ENCODE peak calls at places on chromosomes 11 and 22, in six cellular contexts. One of them, this sample, is unnamed.

GRCh38 chr11:88402192-88402715 is 64.7 kb upstream of the CTSC start:
- DNase-seq in upper lobe of right lung: no peak
- DNase-seq in AG04450: peak; percentile 82
- DNase-seq in dorsolateral prefrontal cortex: no peak
- DNase-seq in right cardiac atrium: no peak
- DNase-seq in GM23248: peak; percentile 84
- DNase-seq in this sample: no peak

GRCh38 chr11:113533425-113533698 is 58.2 kb upstream of the DRD2 start:
- DNase-seq in upper lobe of right lung: no peak
- DNase-seq in AG04450: no peak
- DNase-seq in dorsolateral prefrontal cortex: no peak
- DNase-seq in right cardiac atrium: no peak
- DNase-seq in GM23248: no peak
- DNase-seq in this sample: no peak

GRCh38 chr22:42388130-42388797 is 43.9 kb downstream of the NFAM1 start:
- DNase-seq in upper lobe of right lung: no peak
- DNase-seq in AG04450: no peak
- DNase-seq in dorsolateral prefrontal cortex: peak; percentile 89
- DNase-seq in right cardiac atrium: no peak
- DNase-seq in GM23248: peak; percentile 25
- DNase-seq in this sample: no peak

GRCh38 chr11:35324981-35325380 is 94.4 kb downstream of the SLC1A2 start:
- DNase-seq in upper lobe of right lung: no peak
- DNase-seq in AG04450: no peak
- DNase-seq in dorsolateral prefrontal cortex: no peak
- DNase-seq in right cardiac atrium: no peak
- DNase-seq in GM23248: peak; percentile 64
- DNase-seq in this sample: no peak

GRCh38 chr11:33802414-33802950 is 28.2 kb upstream of the FBXO3 start:
- DNase-seq in upper lobe of right lung: no peak
- DNase-seq in AG04450: peak; percentile 67
- DNase-seq in dorsolateral prefrontal cortex: peak; percentile 66
- DNase-seq in right cardiac atrium: peak; percentile 69
- DNase-seq in GM23248: peak; percentile 93
- DNase-seq in this sample: no peak

GRCh38 chr11:129247129-129247528 is 55.0 kb upstream of the ARHGAP32 start:
- DNase-seq in upper lobe of right lung: no peak
- DNase-seq in AG04450: no peak
- DNase-seq in dorsolateral prefrontal cortex: no peak
- DNase-seq in right cardiac atrium: no peak
- DNase-seq in GM23248: peak; percentile 60
- DNase-seq in this sample: peak; percentile 8

GRCh38 chr11:123880912-123881311 is 4.6 kb downstream of the TMEM225 start:
- DNase-seq in upper lobe of right lung: no peak
- DNase-seq in AG04450: no peak
- DNase-seq in dorsolateral prefrontal cortex: no peak
- DNase-seq in right cardiac atrium: no peak
- DNase-seq in GM23248: no peak
- DNase-seq in this sample: no peak

GRCh38 chr11:1128333-1129142 is 29.2 kb upstream of the MUC5AC start:
- DNase-seq in upper lobe of right lung: peak; percentile 60
- DNase-seq in AG04450: no peak
- DNase-seq in dorsolateral prefrontal cortex: peak; percentile 14
- DNase-seq in right cardiac atrium: peak; percentile 42
- DNase-seq in GM23248: no peak
- DNase-seq in this sample: no peak

GRCh38 chr11:76275446-76275845 is 69.1 kb upstream of the WNT11 start:
- DNase-seq in upper lobe of right lung: no peak
- DNase-seq in AG04450: no peak
- DNase-seq in dorsolateral prefrontal cortex: no peak
- DNase-seq in right cardiac atrium: no peak
- DNase-seq in GM23248: no peak
- DNase-seq in this sample: no peak

GRCh38 chr11:5624489-5625278 is at the start of gene TRIM34:
- DNase-seq in upper lobe of right lung: no peak
- DNase-seq in AG04450: no peak
- DNase-seq in dorsolateral prefrontal cortex: no peak
- DNase-seq in right cardiac atrium: no peak
- DNase-seq in GM23248: peak; percentile 85
- DNase-seq in this sample: peak; percentile 77

GRCh38 chr11:130449246-130449990 is 973 bp downstream of the ADAMTS15 start:
- DNase-seq in upper lobe of right lung: peak; percentile 69
- DNase-seq in AG04450: no peak
- DNase-seq in dorsolateral prefrontal cortex: no peak
- DNase-seq in right cardiac atrium: peak; percentile 73
- DNase-seq in GM23248: peak; percentile 30
- DNase-seq in this sample: no peak

GRCh38 chr11:132043714-132044113 is 673.3 kb downstream of the NTM start:
- DNase-seq in upper lobe of right lung: no peak
- DNase-seq in AG04450: no peak
- DNase-seq in dorsolateral prefrontal cortex: no peak
- DNase-seq in right cardiac atrium: no peak
- DNase-seq in GM23248: no peak
- DNase-seq in this sample: no peak

GRCh38 chr11:74288161-74288560 is 23.3 kb downstream of the P4HA3 start:
- DNase-seq in upper lobe of right lung: no peak
- DNase-seq in AG04450: peak; percentile 85
- DNase-seq in dorsolateral prefrontal cortex: no peak
- DNase-seq in right cardiac atrium: no peak
- DNase-seq in GM23248: peak; percentile 97
- DNase-seq in this sample: no peak

GRCh38 chr22:17101475-17102296 is 16.9 kb downstream of the IL17RA start:
- DNase-seq in upper lobe of right lung: peak; percentile 78
- DNase-seq in AG04450: no peak
- DNase-seq in dorsolateral prefrontal cortex: no peak
- DNase-seq in right cardiac atrium: no peak
- DNase-seq in GM23248: no peak
- DNase-seq in this sample: no peak

GRCh38 chr11:66438009-66438503 is 592 bp downstream of the MRPL11 start:
- DNase-seq in upper lobe of right lung: no peak
- DNase-seq in AG04450: no peak
- DNase-seq in dorsolateral prefrontal cortex: no peak
- DNase-seq in right cardiac atrium: no peak
- DNase-seq in GM23248: no peak
- DNase-seq in this sample: no peak

GRCh38 chr11:1010006-1010405 is 26.5 kb downstream of the MUC6 start:
- DNase-seq in upper lobe of right lung: no peak
- DNase-seq in AG04450: no peak
- DNase-seq in dorsolateral prefrontal cortex: no peak
- DNase-seq in right cardiac atrium: no peak
- DNase-seq in GM23248: no peak
- DNase-seq in this sample: no peak

GRCh38 chr22:24697671-24698082 is 76.8 kb downstream of the PIWIL3 start:
- DNase-seq in upper lobe of right lung: peak; percentile 87
- DNase-seq in AG04450: no peak
- DNase-seq in dorsolateral prefrontal cortex: no peak
- DNase-seq in right cardiac atrium: peak; percentile 78
- DNase-seq in GM23248: no peak
- DNase-seq in this sample: no peak

GRCh38 chr11:113363996-113364641 is 23.5 kb upstream of the ANKK1 start:
- DNase-seq in upper lobe of right lung: no peak
- DNase-seq in AG04450: no peak
- DNase-seq in dorsolateral prefrontal cortex: no peak
- DNase-seq in right cardiac atrium: no peak
- DNase-seq in GM23248: no peak
- DNase-seq in this sample: no peak

GRCh38 chr22:37079158-37079557 is 27.6 kb downstream of the KCTD17 start:
- DNase-seq in upper lobe of right lung: no peak
- DNase-seq in AG04450: no peak
- DNase-seq in dorsolateral prefrontal cortex: no peak
- DNase-seq in right cardiac atrium: no peak
- DNase-seq in GM23248: no peak
- DNase-seq in this sample: no peak

GRCh38 chr11:68936676-68937620 is 33.3 kb downstream of the IGHMBP2 start:
- DNase-seq in upper lobe of right lung: no peak
- DNase-seq in AG04450: no peak
- DNase-seq in dorsolateral prefrontal cortex: no peak
- DNase-seq in right cardiac atrium: no peak
- DNase-seq in GM23248: no peak
- DNase-seq in this sample: no peak

GRCh38 chr11:134466035-134466908 is 54.2 kb upstream of the B3GAT1 start:
- DNase-seq in upper lobe of right lung: no peak
- DNase-seq in AG04450: no peak
- DNase-seq in dorsolateral prefrontal cortex: no peak
- DNase-seq in right cardiac atrium: no peak
- DNase-seq in GM23248: no peak
- DNase-seq in this sample: no peak
- H3K4me3 ChIP-seq in upper lobe of right lung: no peak overlapping the region
- H3K4me3 ChIP-seq in AG04450: no peak overlapping the region
- H3K4me3 ChIP-seq in dorsolateral prefrontal cortex: peak overlapping the region; percentile 25
- H3K4me3 ChIP-seq in right cardiac atrium: no peak overlapping the region
- H3K4me3 ChIP-seq in GM23248: no peak overlapping the region
- H3K4me3 ChIP-seq in this sample: no peak overlapping the region

GRCh38 chr11:61037694-61038093 is 64.6 kb upstream of the CD5 start:
- DNase-seq in upper lobe of right lung: no peak
- DNase-seq in AG04450: no peak
- DNase-seq in dorsolateral prefrontal cortex: peak; percentile 82
- DNase-seq in right cardiac atrium: no peak
- DNase-seq in GM23248: no peak
- DNase-seq in this sample: no peak
- H3K27me3 ChIP-seq in upper lobe of right lung: no peaks in the 10 kb centered on the region
- H3K27me3 ChIP-seq in AG04450: peaks cover 16% of the 10 kb centered on the region
- H3K27me3 ChIP-seq in dorsolateral prefrontal cortex: no peaks in the 10 kb centered on the region
- H3K27me3 ChIP-seq in right cardiac atrium: no peaks in the 10 kb centered on the region
- H3K27me3 ChIP-seq in GM23248: no peaks in the 10 kb centered on the region
- H3K27me3 ChIP-seq in this sample: no peaks in the 10 kb centered on the region

GRCh38 chr11:102312656-102313055 is 4.6 kb upstream of the BIRC3 start:
- DNase-seq in upper lobe of right lung: no peak
- DNase-seq in AG04450: no peak
- DNase-seq in dorsolateral prefrontal cortex: no peak
- DNase-seq in right cardiac atrium: no peak
- DNase-seq in GM23248: peak; percentile 32
- DNase-seq in this sample: no peak
- H3K4me3 ChIP-seq in upper lobe of right lung: peak overlapping the region; percentile 12
- H3K4me3 ChIP-seq in AG04450: no peak overlapping the region
- H3K4me3 ChIP-seq in dorsolateral prefrontal cortex: peak overlapping the region; percentile 13
- H3K4me3 ChIP-seq in right cardiac atrium: peak overlapping the region; percentile 9
- H3K4me3 ChIP-seq in GM23248: peak overlapping the region; percentile 59
- H3K4me3 ChIP-seq in this sample: no peak overlapping the region

GRCh38 chr22:22934543-22935055 is 47.0 kb downstream of the IGLL5 start:
- DNase-seq in upper lobe of right lung: no peak
- DNase-seq in AG04450: no peak
- DNase-seq in dorsolateral prefrontal cortex: no peak
- DNase-seq in right cardiac atrium: no peak
- DNase-seq in GM23248: no peak
- DNase-seq in this sample: no peak
- H3K27me3 ChIP-seq in upper lobe of right lung: no peaks in the 10 kb centered on the region
- H3K27me3 ChIP-seq in AG04450: peaks cover 5% of the 10 kb centered on the region
- H3K27me3 ChIP-seq in dorsolateral prefrontal cortex: no peaks in the 10 kb centered on the region
- H3K27me3 ChIP-seq in right cardiac atrium: no peaks in the 10 kb centered on the region
- H3K27me3 ChIP-seq in GM23248: no peaks in the 10 kb centered on the region
- H3K27me3 ChIP-seq in this sample: no peaks in the 10 kb centered on the region

This sample was measured in CD4-positive, alpha-beta memory T cell.